ENCODE peak calls at places on chromosome 16, in seven cellular contexts. One of them, this sample, is unnamed.

GRCh38 chr16:3950343-3951193 is 70.1 kb upstream of the CREBBP start:
- DNase-seq in activated T-cell treated with anti-CD3 and anti-CD28 coated beads for 1 hour: no peak
- DNase-seq in iPS-NIHi11: no peak
- DNase-seq in heart right ventricle: peak
- DNase-seq in fibroblast of pulmonary artery: peak
- DNase-seq in mammary epithelial cell: peak
- DNase-seq in activated CD8-positive, alpha-beta memory T cell treated with anti-CD3 and anti-CD28 coated beads, Interleukin-2, amount 50 U/mL, for 4 hours: no peak
- DNase-seq in this sample: peak

GRCh38 chr16:80994451-80994850 is 12.2 kb downstream of the CMC2 start:
- DNase-seq in heart right ventricle: no peak
- DNase-seq in activated CD8-positive, alpha-beta memory T cell treated with anti-CD3 and anti-CD28 coated beads, Interleukin-2, amount 50 U/mL, for 4 hours: no peak
- DNase-seq in activated T-cell treated with anti-CD3 and anti-CD28 coated beads for 1 hour: no peak
- DNase-seq in mammary epithelial cell: no peak
- DNase-seq in fibroblast of pulmonary artery: peak
- DNase-seq in iPS-NIHi11: no peak
- DNase-seq in this sample: no peak

GRCh38 chr16:89185062-89185751 is 13.7 kb downstream of the CDH15 start:
- DNase-seq in fibroblast of pulmonary artery: no peak
- DNase-seq in mammary epithelial cell: no peak
- DNase-seq in heart right ventricle: peak
- DNase-seq in activated T-cell treated with anti-CD3 and anti-CD28 coated beads for 1 hour: no peak
- DNase-seq in iPS-NIHi11: no peak
- DNase-seq in activated CD8-positive, alpha-beta memory T cell treated with anti-CD3 and anti-CD28 coated beads, Interleukin-2, amount 50 U/mL, for 4 hours: no peak
- DNase-seq in this sample: peak

GRCh38 chr16:89072216-89073130 is 21.2 kb upstream of the ACSF3 start:
- DNase-seq in fibroblast of pulmonary artery: peak
- DNase-seq in iPS-NIHi11: no peak
- DNase-seq in activated CD8-positive, alpha-beta memory T cell treated with anti-CD3 and anti-CD28 coated beads, Interleukin-2, amount 50 U/mL, for 4 hours: no peak
- DNase-seq in activated T-cell treated with anti-CD3 and anti-CD28 coated beads for 1 hour: no peak
- DNase-seq in heart right ventricle: no peak
- DNase-seq in mammary epithelial cell: no peak
- DNase-seq in this sample: peak

GRCh38 chr16:66512589-66513404 is 37.1 kb downstream of the TK2 start:
- DNase-seq in activated CD8-positive, alpha-beta memory T cell treated with anti-CD3 and anti-CD28 coated beads, Interleukin-2, amount 50 U/mL, for 4 hours: no peak
- DNase-seq in mammary epithelial cell: no peak
- DNase-seq in heart right ventricle: no peak
- DNase-seq in fibroblast of pulmonary artery: peak
- DNase-seq in activated T-cell treated with anti-CD3 and anti-CD28 coated beads for 1 hour: no peak
- DNase-seq in iPS-NIHi11: no peak
- DNase-seq in this sample: no peak

GRCh38 chr16:82954224-82954929 is 327.6 kb downstream of the CDH13 start:
- DNase-seq in heart right ventricle: no peak
- DNase-seq in activated CD8-positive, alpha-beta memory T cell treated with anti-CD3 and anti-CD28 coated beads, Interleukin-2, amount 50 U/mL, for 4 hours: no peak
- DNase-seq in fibroblast of pulmonary artery: peak
- DNase-seq in mammary epithelial cell: no peak
- DNase-seq in iPS-NIHi11: no peak
- DNase-seq in activated T-cell treated with anti-CD3 and anti-CD28 coated beads for 1 hour: no peak
- DNase-seq in this sample: no peak

GRCh38 chr16:85261205-85261604 is 148.9 kb upstream of the CIBAR2 start:
- DNase-seq in fibroblast of pulmonary artery: no peak
- DNase-seq in activated T-cell treated with anti-CD3 and anti-CD28 coated beads for 1 hour: no peak
- DNase-seq in iPS-NIHi11: no peak
- DNase-seq in activated CD8-positive, alpha-beta memory T cell treated with anti-CD3 and anti-CD28 coated beads, Interleukin-2, amount 50 U/mL, for 4 hours: no peak
- DNase-seq in mammary epithelial cell: no peak
- DNase-seq in heart right ventricle: no peak
- DNase-seq in this sample: no peak

GRCh38 chr16:81932668-81933067 is 78.6 kb downstream of the SDR42E1 start:
- DNase-seq in iPS-NIHi11: no peak
- DNase-seq in heart right ventricle: no peak
- DNase-seq in activated T-cell treated with anti-CD3 and anti-CD28 coated beads for 1 hour: no peak
- DNase-seq in fibroblast of pulmonary artery: no peak
- DNase-seq in mammary epithelial cell: no peak
- DNase-seq in activated CD8-positive, alpha-beta memory T cell treated with anti-CD3 and anti-CD28 coated beads, Interleukin-2, amount 50 U/mL, for 4 hours: no peak
- DNase-seq in this sample: no peak

GRCh38 chr16:2585651-2586081 is 47.8 kb downstream of the PDPK1 start:
- DNase-seq in iPS-NIHi11: no peak
- DNase-seq in activated CD8-positive, alpha-beta memory T cell treated with anti-CD3 and anti-CD28 coated beads, Interleukin-2, amount 50 U/mL, for 4 hours: no peak
- DNase-seq in fibroblast of pulmonary artery: no peak
- DNase-seq in activated T-cell treated with anti-CD3 and anti-CD28 coated beads for 1 hour: no peak
- DNase-seq in heart right ventricle: no peak
- DNase-seq in mammary epithelial cell: no peak
- DNase-seq in this sample: no peak

GRCh38 chr16:15548482-15548891 is 94.5 kb downstream of the MARF1 start:
- DNase-seq in fibroblast of pulmonary artery: no peak
- DNase-seq in activated T-cell treated with anti-CD3 and anti-CD28 coated beads for 1 hour: no peak
- DNase-seq in heart right ventricle: no peak
- DNase-seq in iPS-NIHi11: no peak
- DNase-seq in activated CD8-positive, alpha-beta memory T cell treated with anti-CD3 and anti-CD28 coated beads, Interleukin-2, amount 50 U/mL, for 4 hours: no peak
- DNase-seq in mammary epithelial cell: no peak
- DNase-seq in this sample: no peak

GRCh38 chr16:75946058-75946457 is 219.8 kb upstream of the CPHXL start:
- DNase-seq in fibroblast of pulmonary artery: no peak
- DNase-seq in mammary epithelial cell: no peak
- DNase-seq in activated T-cell treated with anti-CD3 and anti-CD28 coated beads for 1 hour: no peak
- DNase-seq in activated CD8-positive, alpha-beta memory T cell treated with anti-CD3 and anti-CD28 coated beads, Interleukin-2, amount 50 U/mL, for 4 hours: no peak
- DNase-seq in iPS-NIHi11: no peak
- DNase-seq in heart right ventricle: no peak
- DNase-seq in this sample: no peak

GRCh38 chr16:15811778-15812750 is 44.8 kb downstream of the MYH11 start:
- DNase-seq in iPS-NIHi11: no peak
- DNase-seq in mammary epithelial cell: peak
- DNase-seq in heart right ventricle: no peak
- DNase-seq in fibroblast of pulmonary artery: peak
- DNase-seq in activated T-cell treated with anti-CD3 and anti-CD28 coated beads for 1 hour: no peak
- DNase-seq in activated CD8-positive, alpha-beta memory T cell treated with anti-CD3 and anti-CD28 coated beads, Interleukin-2, amount 50 U/mL, for 4 hours: no peak
- DNase-seq in this sample: no peak

GRCh38 chr16:50396770-50397525 is 28.2 kb upstream of the BRD7 start:
- DNase-seq in heart right ventricle: no peak
- DNase-seq in activated CD8-positive, alpha-beta memory T cell treated with anti-CD3 and anti-CD28 coated beads, Interleukin-2, amount 50 U/mL, for 4 hours: no peak
- DNase-seq in fibroblast of pulmonary artery: no peak
- DNase-seq in iPS-NIHi11: peak
- DNase-seq in mammary epithelial cell: peak
- DNase-seq in activated T-cell treated with anti-CD3 and anti-CD28 coated beads for 1 hour: no peak
- DNase-seq in this sample: no peak

GRCh38 chr16:75679366-75679765 is 2.6 kb upstream of the CPHXL2 start:
- DNase-seq in heart right ventricle: no peak
- DNase-seq in activated T-cell treated with anti-CD3 and anti-CD28 coated beads for 1 hour: no peak
- DNase-seq in iPS-NIHi11: no peak
- DNase-seq in mammary epithelial cell: no peak
- DNase-seq in activated CD8-positive, alpha-beta memory T cell treated with anti-CD3 and anti-CD28 coated beads, Interleukin-2, amount 50 U/mL, for 4 hours: no peak
- DNase-seq in fibroblast of pulmonary artery: peak
- DNase-seq in this sample: no peak

GRCh38 chr16:56672761-56673536 is 3.3 kb downstream of the MT1H start:
- DNase-seq in activated CD8-positive, alpha-beta memory T cell treated with anti-CD3 and anti-CD28 coated beads, Interleukin-2, amount 50 U/mL, for 4 hours: no peak
- DNase-seq in iPS-NIHi11: no peak
- DNase-seq in heart right ventricle: no peak
- DNase-seq in fibroblast of pulmonary artery: no peak
- DNase-seq in activated T-cell treated with anti-CD3 and anti-CD28 coated beads for 1 hour: no peak
- DNase-seq in mammary epithelial cell: no peak
- DNase-seq in this sample: no peak

GRCh38 chr16:53707671-53708070 is 3.7 kb downstream of the FTO start:
- DNase-seq in fibroblast of pulmonary artery: peak
- DNase-seq in heart right ventricle: no peak
- DNase-seq in mammary epithelial cell: no peak
- DNase-seq in iPS-NIHi11: no peak
- DNase-seq in activated CD8-positive, alpha-beta memory T cell treated with anti-CD3 and anti-CD28 coated beads, Interleukin-2, amount 50 U/mL, for 4 hours: no peak
- DNase-seq in activated T-cell treated with anti-CD3 and anti-CD28 coated beads for 1 hour: no peak
- DNase-seq in this sample: no peak

GRCh38 chr16:70444249-70445063 is 5.6 kb upstream of the ST3GAL2 start:
- DNase-seq in heart right ventricle: no peak
- DNase-seq in activated T-cell treated with anti-CD3 and anti-CD28 coated beads for 1 hour: no peak
- DNase-seq in fibroblast of pulmonary artery: no peak
- DNase-seq in activated CD8-positive, alpha-beta memory T cell treated with anti-CD3 and anti-CD28 coated beads, Interleukin-2, amount 50 U/mL, for 4 hours: no peak
- DNase-seq in iPS-NIHi11: no peak
- DNase-seq in mammary epithelial cell: no peak
- DNase-seq in this sample: no peak

GRCh38 chr16:24075929-24076716 is 180.0 kb upstream of the CACNG3 start:
- DNase-seq in heart right ventricle: no peak
- DNase-seq in iPS-NIHi11: peak
- DNase-seq in activated T-cell treated with anti-CD3 and anti-CD28 coated beads for 1 hour: no peak
- DNase-seq in fibroblast of pulmonary artery: no peak
- DNase-seq in activated CD8-positive, alpha-beta memory T cell treated with anti-CD3 and anti-CD28 coated beads, Interleukin-2, amount 50 U/mL, for 4 hours: peak
- DNase-seq in mammary epithelial cell: peak
- DNase-seq in this sample: no peak

GRCh38 chr16:79372504-79373184 is 227.9 kb downstream of the MAF start:
- DNase-seq in fibroblast of pulmonary artery: peak
- DNase-seq in mammary epithelial cell: peak
- DNase-seq in iPS-NIHi11: no peak
- DNase-seq in heart right ventricle: no peak
- DNase-seq in activated T-cell treated with anti-CD3 and anti-CD28 coated beads for 1 hour: no peak
- DNase-seq in activated CD8-positive, alpha-beta memory T cell treated with anti-CD3 and anti-CD28 coated beads, Interleukin-2, amount 50 U/mL, for 4 hours: peak
- DNase-seq in this sample: no peak

GRCh38 chr16:72791786-72792185 is 256.1 kb downstream of the ZFHX3 start:
- DNase-seq in heart right ventricle: no peak
- DNase-seq in activated T-cell treated with anti-CD3 and anti-CD28 coated beads for 1 hour: no peak
- DNase-seq in activated CD8-positive, alpha-beta memory T cell treated with anti-CD3 and anti-CD28 coated beads, Interleukin-2, amount 50 U/mL, for 4 hours: no peak
- DNase-seq in fibroblast of pulmonary artery: no peak
- DNase-seq in mammary epithelial cell: no peak
- DNase-seq in iPS-NIHi11: no peak
- DNase-seq in this sample: no peak

GRCh38 chr16:8677481-8677880 is 3.1 kb downstream of the ABAT start:
- DNase-seq in activated T-cell treated with anti-CD3 and anti-CD28 coated beads for 1 hour: no peak
- DNase-seq in iPS-NIHi11: no peak
- DNase-seq in fibroblast of pulmonary artery: no peak
- DNase-seq in activated CD8-positive, alpha-beta memory T cell treated with anti-CD3 and anti-CD28 coated beads, Interleukin-2, amount 50 U/mL, for 4 hours: no peak
- DNase-seq in heart right ventricle: no peak
- DNase-seq in mammary epithelial cell: peak
- DNase-seq in this sample: no peak

GRCh38 chr16:80974649-80975376 is 31.9 kb downstream of the CMC2 start:
- DNase-seq in mammary epithelial cell: no peak
- DNase-seq in fibroblast of pulmonary artery: peak
- DNase-seq in iPS-NIHi11: no peak
- DNase-seq in activated CD8-positive, alpha-beta memory T cell treated with anti-CD3 and anti-CD28 coated beads, Interleukin-2, amount 50 U/mL, for 4 hours: no peak
- DNase-seq in heart right ventricle: no peak
- DNase-seq in activated T-cell treated with anti-CD3 and anti-CD28 coated beads for 1 hour: no peak
- DNase-seq in this sample: no peak

GRCh38 chr16:11955713-11956123 is 9.3 kb upstream of the TNFRSF17 start:
- DNase-seq in activated T-cell treated with anti-CD3 and anti-CD28 coated beads for 1 hour: no peak
- DNase-seq in activated CD8-positive, alpha-beta memory T cell treated with anti-CD3 and anti-CD28 coated beads, Interleukin-2, amount 50 U/mL, for 4 hours: no peak
- DNase-seq in fibroblast of pulmonary artery: peak
- DNase-seq in mammary epithelial cell: peak
- DNase-seq in heart right ventricle: no peak
- DNase-seq in iPS-NIHi11: no peak
- DNase-seq in this sample: no peak

GRCh38 chr16:67541391-67542263 is 13.0 kb downstream of the RIPOR1 start:
- DNase-seq in activated T-cell treated with anti-CD3 and anti-CD28 coated beads for 1 hour: no peak
- DNase-seq in fibroblast of pulmonary artery: no peak
- DNase-seq in mammary epithelial cell: no peak
- DNase-seq in heart right ventricle: peak
- DNase-seq in activated CD8-positive, alpha-beta memory T cell treated with anti-CD3 and anti-CD28 coated beads, Interleukin-2, amount 50 U/mL, for 4 hours: no peak
- DNase-seq in iPS-NIHi11: no peak
- DNase-seq in this sample: no peak

GRCh38 chr16:16014329-16015224 is 65.2 kb downstream of the ABCC1 start:
- DNase-seq in heart right ventricle: peak
- DNase-seq in activated CD8-positive, alpha-beta memory T cell treated with anti-CD3 and anti-CD28 coated beads, Interleukin-2, amount 50 U/mL, for 4 hours: no peak
- DNase-seq in activated T-cell treated with anti-CD3 and anti-CD28 coated beads for 1 hour: no peak
- DNase-seq in iPS-NIHi11: no peak
- DNase-seq in fibroblast of pulmonary artery: peak
- DNase-seq in mammary epithelial cell: no peak
- DNase-seq in this sample: no peak

GRCh38 chr16:12094537-12095265 is 118.2 kb downstream of the SNX29 start:
- DNase-seq in mammary epithelial cell: no peak
- DNase-seq in heart right ventricle: no peak
- DNase-seq in activated CD8-positive, alpha-beta memory T cell treated with anti-CD3 and anti-CD28 coated beads, Interleukin-2, amount 50 U/mL, for 4 hours: no peak
- DNase-seq in fibroblast of pulmonary artery: no peak
- DNase-seq in activated T-cell treated with anti-CD3 and anti-CD28 coated beads for 1 hour: no peak
- DNase-seq in iPS-NIHi11: no peak
- DNase-seq in this sample: no peak

This sample was measured in mesothelial cell of epicardium.